ENCODE peak calls at places on chromosomes 12 and 14, in six cellular contexts. T, V, K, S, N and B are unnamed samples.

GRCh38 chr12:118498171-118498570 is 121.8 kb downstream of the SUDS3 start:
- DNase-seq in N (peak; percentile 40), S (peak; percentile 3), V (no peak), K (no peak), T (no peak), B (no peak)

GRCh38 chr12:92928431-92928961 is 599 bp downstream of the EEA1 start:
- DNase-seq in S (peak; percentile 28), K (no peak), T (no peak), N (no peak), V (peak; percentile 56), B (no peak)

GRCh38 chr14:97053941-97054340 is 256.8 kb downstream of the VRK1 start:
- DNase-seq in N (no peak), T (no peak), S (no peak), K (no peak), V (no peak), B (no peak)

GRCh38 chr12:69822205-69822860 is 2.7 kb upstream of the MYRFL start:
- DNase-seq in V (no peak), S (no peak), K (no peak), N (no peak), T (peak; percentile 1), B (no peak)

GRCh38 chr14:93543766-93544165 is 113.0 kb downstream of the UNC79 start:
- DNase-seq in K (no peak), V (no peak), T (no peak), N (no peak), S (no peak), B (no peak)

GRCh38 chr14:42633504-42634095 is 1026.9 kb downstream of the LRFN5 start:
- DNase-seq in K (no peak), S (no peak), V (no peak), T (no peak), N (no peak), B (no peak)

GRCh38 chr14:104931771-104932675 is 7.3 kb downstream of the PLD4 start:
- DNase-seq in T (no peak), N (no peak), K (no peak), S (no peak), V (peak; percentile 18), B (peak; percentile 13)

GRCh38 chr12:79673334-79673733 is 17.4 kb downstream of the PAWR start:
- DNase-seq in N (no peak), V (no peak), T (no peak), S (no peak), K (no peak), B (no peak)

GRCh38 chr12:43180242-43180641 is 371.8 kb downstream of the ADAMTS20 start:
- DNase-seq in K (no peak), T (no peak), S (no peak), N (no peak), V (no peak), B (no peak)

GRCh38 chr14:101839661-101840060 is 78.2 kb downstream of the PPP2R5C start:
- DNase-seq in N (no peak), V (no peak), K (no peak), T (no peak), S (no peak), B (no peak)

GRCh38 chr12:57755454-57756372 is 810 bp downstream of the MARCHF9 start:
- DNase-seq in K (no peak), N (peak; percentile 63), S (no peak), V (peak; percentile 61), T (no peak), B (no peak)

GRCh38 chr14:95389471-95390011 is 69.8 kb upstream of the CLMN start:
- DNase-seq in T (no peak), V (no peak), N (no peak), K (no peak), S (peak; percentile 82), B (no peak)

GRCh38 chr12:19179986-19180385 is 50.5 kb downstream of the PLEKHA5 start:
- DNase-seq in V (no peak), N (no peak), T (no peak), K (no peak), S (no peak), B (no peak)

GRCh38 chr14:89651805-89652204 is 234.8 kb upstream of the FOXN3 start:
- DNase-seq in V (no peak), N (no peak), K (no peak), T (no peak), S (no peak), B (no peak)

GRCh38 chr14:51318777-51319176 is 78.7 kb downstream of the TMX1 start:
- DNase-seq in S (no peak), T (no peak), N (no peak), V (no peak), K (no peak), B (no peak)

GRCh38 chr12:103205906-103206305 is 248.4 kb downstream of the ASCL1 start:
- DNase-seq in S (no peak), V (no peak), N (no peak), K (no peak), T (no peak), B (no peak)
- TF ChIP-seq CTCF in S (no peak), V (no peak), N (no peak), K (no peak), T (no peak), B (no peak)

GRCh38 chr12:49733219-49734017 is 7.9 kb upstream of the TMBIM6 start:
- DNase-seq in V (no peak), T (no peak), N (no peak), S (no peak), K (no peak), B (no peak)
- TF ChIP-seq CTCF in V (no peak), T (no peak), N (no peak), S (peak; percentile 8), K (no peak), B (no peak)

GRCh38 chr12:106682594-106683234 is 91.8 kb upstream of the RIC8B start:
- DNase-seq in K (no peak), S (no peak), V (no peak), N (no peak), T (no peak), B (peak; percentile 30)
- TF ChIP-seq CTCF in K (peak; percentile 22), S (peak; percentile 45), V (no peak), N (peak; percentile 24), T (peak; percentile 22), B (peak; percentile 23)

GRCh38 chr12:115224031-115224430 is 540.1 kb upstream of the TBX3 start:
- DNase-seq in K (no peak), V (no peak), N (no peak), T (no peak), S (peak; percentile 18), B (no peak)

GRCh38 chr12:115223322-115223721 is 539.3 kb upstream of the TBX3 start:
- DNase-seq in K (peak; percentile 20), T (peak; percentile 31), S (peak; percentile 41), V (no peak), N (no peak), B (no peak)

GRCh38 chr12:115227137-115227615 is 543.2 kb upstream of the TBX3 start:
- DNase-seq in S (peak; percentile 68), K (peak; percentile 75), T (no peak), N (no peak), V (no peak), B (no peak)

GRCh38 chr12:115225845-115226244 is 541.9 kb upstream of the TBX3 start:
- DNase-seq in V (no peak), K (no peak), S (no peak), T (no peak), N (no peak), B (no peak)

GRCh38 chr12:115222220-115222619 is 538.2 kb upstream of the TBX3 start:
- DNase-seq in K (no peak), N (no peak), T (no peak), S (no peak), V (no peak), B (no peak)
- TF ChIP-seq CTCF in K (no peak), N (no peak), T (no peak), S (no peak), V (no peak), B (no peak)